ENCODE peak calls at places on chromosomes 5 and 9, in four cellular contexts. One of them, this sample, is unnamed.

GRCh38 chr9:120480707-120481106 is 99.3 kb downstream of the CDK5RAP2 start:
- DNase-seq in astrocyte of the spinal cord: peak
- DNase-seq in sigmoid colon: no peak
- DNase-seq in AG10803: peak
- DNase-seq in this sample: peak

GRCh38 chr9:96612105-96612965 is 7.3 kb downstream of the CDC14B start:
- DNase-seq in sigmoid colon: peak
- DNase-seq in AG10803: peak
- DNase-seq in astrocyte of the spinal cord: peak
- DNase-seq in this sample: peak

GRCh38 chr5:40679998-40680681 is 425 bp downstream of the PTGER4 start:
- DNase-seq in sigmoid colon: peak
- DNase-seq in astrocyte of the spinal cord: no peak
- DNase-seq in AG10803: no peak
- DNase-seq in this sample: no peak

GRCh38 chr5:131944700-131945550 is 538 bp downstream of the MEIKIN start:
- DNase-seq in astrocyte of the spinal cord: no peak
- DNase-seq in sigmoid colon: no peak
- DNase-seq in AG10803: no peak
- DNase-seq in this sample: no peak

GRCh38 chr5:171850354-171850947 is 64.8 kb downstream of the SMIM23 start:
- DNase-seq in AG10803: no peak
- DNase-seq in sigmoid colon: no peak
- DNase-seq in astrocyte of the spinal cord: no peak
- DNase-seq in this sample: no peak

GRCh38 chr5:39892708-39893107 is 467.9 kb upstream of the DAB2 start:
- DNase-seq in AG10803: peak
- DNase-seq in sigmoid colon: no peak
- DNase-seq in astrocyte of the spinal cord: peak
- DNase-seq in this sample: no peak

GRCh38 chr5:52915176-52915875 is 73.8 kb upstream of the ITGA2 start:
- DNase-seq in AG10803: peak
- DNase-seq in sigmoid colon: peak
- DNase-seq in astrocyte of the spinal cord: peak
- DNase-seq in this sample: peak

GRCh38 chr9:109450346-109450745 is 47.8 kb downstream of the PTPN3 start:
- DNase-seq in astrocyte of the spinal cord: no peak
- DNase-seq in AG10803: no peak
- DNase-seq in sigmoid colon: no peak
- DNase-seq in this sample: no peak

GRCh38 chr5:132850066-132850465 is 16.2 kb downstream of the GDF9 start:
- DNase-seq in astrocyte of the spinal cord: no peak
- DNase-seq in sigmoid colon: no peak
- DNase-seq in AG10803: peak
- DNase-seq in this sample: no peak

DNA sequence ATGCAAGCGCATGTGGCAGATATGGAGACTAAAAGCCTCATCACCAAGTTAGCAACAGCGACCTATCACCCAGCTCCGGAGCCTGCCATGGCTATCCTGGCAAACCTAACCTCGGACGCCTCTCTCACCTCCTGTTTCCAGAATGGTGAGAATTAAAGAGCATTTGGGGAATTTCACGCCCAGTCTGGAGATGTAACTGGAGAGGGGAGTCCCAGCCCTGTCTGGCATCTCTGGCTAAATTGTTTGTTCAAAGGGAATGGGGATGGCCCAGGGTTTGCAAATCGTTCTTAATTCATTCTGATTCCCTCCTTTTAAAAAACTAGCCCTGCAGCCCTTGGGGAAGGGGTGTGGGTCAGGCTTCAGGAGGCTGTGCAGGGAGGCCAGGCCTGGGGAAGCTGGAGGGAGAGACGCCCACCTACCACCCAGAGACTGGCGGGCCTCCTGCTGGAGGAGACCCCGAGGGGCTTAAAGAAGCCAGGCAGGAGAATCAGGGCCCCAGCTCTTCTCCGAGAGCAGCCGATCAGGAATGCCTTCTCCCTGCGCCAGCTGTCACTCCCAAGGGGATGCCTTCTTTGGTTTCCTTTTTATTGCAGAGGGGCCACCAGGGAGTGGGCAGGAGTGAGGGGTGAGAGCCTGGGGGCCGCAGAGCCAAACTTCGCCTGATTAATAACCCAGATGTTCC is 971 bp upstream of the COL5A1 start:
- DNase-seq in AG10803: no peak
- DNase-seq in astrocyte of the spinal cord: no peak
- DNase-seq in sigmoid colon: no peak
- DNase-seq in this sample: no peak
- H3K4me3 ChIP-seq in AG10803: peak
- H3K4me3 ChIP-seq in astrocyte of the spinal cord: peak
- H3K4me3 ChIP-seq in sigmoid colon: peak
- H3K4me3 ChIP-seq in this sample: no peak

GRCh38 chr5:108260858-108261170 is 121.1 kb downstream of the FBXL17 start:
- DNase-seq in sigmoid colon: no peak
- DNase-seq in astrocyte of the spinal cord: no peak
- DNase-seq in AG10803: no peak
- DNase-seq in this sample: no peak
- TF ChIP-seq CTCF in sigmoid colon: peak
- TF ChIP-seq CTCF in astrocyte of the spinal cord: no peak
- TF ChIP-seq CTCF in AG10803: no peak
- TF ChIP-seq CTCF in this sample: no peak

GRCh38 chr9:21997480-21997879 is 2.9 kb downstream of the CDKN2B-AS1 start:
- DNase-seq in astrocyte of the spinal cord: no peak
- DNase-seq in AG10803: no peak
- DNase-seq in sigmoid colon: no peak
- DNase-seq in this sample: no peak

GRCh38 chr9:21994996-21995651 is 533 bp downstream of the CDKN2B-AS1 start:
- DNase-seq in astrocyte of the spinal cord: peak
- DNase-seq in sigmoid colon: peak
- DNase-seq in AG10803: peak
- DNase-seq in this sample: no peak

GRCh38 chr9:21996858-21997257 is 2.3 kb downstream of the CDKN2B-AS1 start:
- DNase-seq in sigmoid colon: no peak
- DNase-seq in astrocyte of the spinal cord: no peak
- DNase-seq in AG10803: no peak
- DNase-seq in this sample: no peak

GRCh38 chr9:21995652-21996275 is 1.2 kb downstream of the CDKN2B-AS1 start:
- DNase-seq in astrocyte of the spinal cord: peak
- DNase-seq in AG10803: peak
- DNase-seq in sigmoid colon: no peak
- DNase-seq in this sample: no peak

DNA sequence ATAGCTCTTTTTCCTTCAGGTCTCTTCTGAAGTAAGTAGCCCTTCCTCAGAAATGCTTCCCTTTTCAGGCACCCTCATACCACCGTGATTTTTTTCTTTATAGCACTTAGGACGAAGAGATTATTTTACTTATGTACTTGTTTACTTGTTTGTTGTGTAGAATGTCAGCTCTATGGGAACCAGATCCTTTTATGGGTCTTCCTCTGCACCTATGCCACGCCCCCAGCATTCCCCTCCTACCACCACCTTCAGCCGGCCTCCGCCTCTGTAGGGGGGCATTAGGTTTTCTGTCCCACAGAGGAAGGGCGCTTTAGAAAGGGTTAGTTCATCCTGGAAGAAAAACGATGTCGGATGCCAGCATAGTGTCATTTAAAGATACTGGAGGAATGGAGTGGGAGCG is 1.8 kb downstream of the CDKN2B-AS1 start:
- DNase-seq in AG10803: no peak
- DNase-seq in astrocyte of the spinal cord: no peak
- DNase-seq in sigmoid colon: no peak
- DNase-seq in this sample: no peak
- H3K4me3 ChIP-seq in AG10803: no peak
- H3K4me3 ChIP-seq in astrocyte of the spinal cord: peak
- H3K4me3 ChIP-seq in sigmoid colon: no peak
- H3K4me3 ChIP-seq in this sample: peak

DNA sequence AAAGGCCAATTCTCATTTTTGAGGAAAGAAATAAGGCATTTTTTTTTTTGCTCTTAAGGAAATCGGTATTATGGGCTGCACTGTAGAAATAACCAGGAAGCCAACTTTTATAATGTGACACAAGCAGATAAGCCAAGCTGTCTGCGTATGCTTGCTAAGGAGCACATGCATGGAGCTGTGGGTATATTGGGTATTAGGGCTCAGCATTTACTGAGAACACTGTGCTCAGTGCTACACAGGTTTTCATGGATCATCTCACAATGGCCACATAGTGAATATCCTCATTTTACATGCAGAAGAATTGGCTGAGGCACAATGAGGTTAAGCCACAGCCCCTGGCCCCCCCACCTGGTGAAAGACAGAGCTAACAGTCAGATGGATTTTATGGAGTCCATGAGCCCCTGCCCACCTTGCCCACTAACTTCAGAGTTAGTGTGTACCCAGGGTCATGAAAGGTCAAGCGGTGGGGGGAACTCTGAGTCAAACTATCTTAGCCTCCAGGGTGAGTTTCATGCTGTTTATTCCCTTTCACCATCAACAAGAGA is 204.8 kb downstream of the SPATA31A6 start:
- DNase-seq in astrocyte of the spinal cord: peak
- DNase-seq in AG10803: no peak
- DNase-seq in sigmoid colon: no peak
- DNase-seq in this sample: no peak
- TF ChIP-seq CTCF in astrocyte of the spinal cord: no peak
- TF ChIP-seq CTCF in AG10803: no peak
- TF ChIP-seq CTCF in sigmoid colon: no peak
- TF ChIP-seq CTCF in this sample: peak

This sample was measured in epithelial cell of proximal tubule.